ENCODE peak calls at places on chromosomes 3 and 15, in seven cellular contexts. One of them, this sample, is unnamed.

GRCh38 chr15:101182215-101182614 is 69.6 kb downstream of the CHSY1 start:
- DNase-seq in nephron progenitor cell: no peak
- DNase-seq in neural progenitor cell: no peak
- DNase-seq in IMR-90: no peak
- DNase-seq in DND-41: no peak
- DNase-seq in right atrium auricular region: no peak
- DNase-seq in Panc1: no peak
- DNase-seq in this sample: no peak

GRCh38 chr3:131896285-131896684 is 138.5 kb downstream of the CPNE4 start:
- DNase-seq in nephron progenitor cell: no peak
- DNase-seq in neural progenitor cell: no peak
- DNase-seq in IMR-90: no peak
- DNase-seq in DND-41: no peak
- DNase-seq in right atrium auricular region: no peak
- DNase-seq in Panc1: no peak
- DNase-seq in this sample: no peak

GRCh38 chr15:56913670-56914069 is 4.8 kb upstream of the TCF12 start:
- DNase-seq in nephron progenitor cell: no peak
- DNase-seq in neural progenitor cell: no peak
- DNase-seq in IMR-90: peak
- DNase-seq in DND-41: no peak
- DNase-seq in right atrium auricular region: no peak
- DNase-seq in Panc1: no peak
- DNase-seq in this sample: no peak

GRCh38 chr3:43222594-43222993 is 63.7 kb upstream of the SNRK start:
- DNase-seq in nephron progenitor cell: no peak
- DNase-seq in neural progenitor cell: no peak
- DNase-seq in IMR-90: no peak
- DNase-seq in DND-41: peak
- DNase-seq in right atrium auricular region: no peak
- DNase-seq in Panc1: no peak
- DNase-seq in this sample: no peak

GRCh38 chr3:61927332-61927731 is 366.0 kb downstream of the PTPRG start:
- DNase-seq in nephron progenitor cell: no peak
- DNase-seq in neural progenitor cell: no peak
- DNase-seq in IMR-90: peak
- DNase-seq in DND-41: peak
- DNase-seq in right atrium auricular region: peak
- DNase-seq in Panc1: no peak
- DNase-seq in this sample: peak

GRCh38 chr3:99108508-99108907 is 207.0 kb upstream of the DCBLD2 start:
- DNase-seq in nephron progenitor cell: no peak
- DNase-seq in neural progenitor cell: no peak
- DNase-seq in IMR-90: peak
- DNase-seq in DND-41: no peak
- DNase-seq in right atrium auricular region: no peak
- DNase-seq in Panc1: no peak
- DNase-seq in this sample: no peak

GRCh38 chr3:138047596-138048195 is 37.7 kb downstream of the CLDN18 start:
- DNase-seq in nephron progenitor cell: no peak
- DNase-seq in neural progenitor cell: peak
- DNase-seq in IMR-90: no peak
- DNase-seq in DND-41: no peak
- DNase-seq in right atrium auricular region: no peak
- DNase-seq in Panc1: no peak
- DNase-seq in this sample: no peak

GRCh38 chr3:37291275-37291700 is 116.9 kb upstream of the LRRFIP2 start:
- DNase-seq in nephron progenitor cell: no peak
- DNase-seq in neural progenitor cell: no peak
- DNase-seq in IMR-90: peak
- DNase-seq in DND-41: no peak
- DNase-seq in right atrium auricular region: no peak
- DNase-seq in Panc1: peak
- DNase-seq in this sample: no peak

GRCh38 chr15:63523306-63523990 is 19.1 kb downstream of the USP3 start:
- DNase-seq in nephron progenitor cell: no peak
- DNase-seq in neural progenitor cell: no peak
- DNase-seq in IMR-90: peak
- DNase-seq in DND-41: no peak
- DNase-seq in right atrium auricular region: no peak
- DNase-seq in Panc1: no peak
- DNase-seq in this sample: no peak

GRCh38 chr3:10722921-10723320 is 93.1 kb upstream of the SLC6A11 start:
- DNase-seq in nephron progenitor cell: no peak
- DNase-seq in neural progenitor cell: no peak
- DNase-seq in IMR-90: no peak
- DNase-seq in DND-41: no peak
- DNase-seq in right atrium auricular region: no peak
- DNase-seq in Panc1: no peak
- DNase-seq in this sample: no peak

GRCh38 chr3:184574552-184575430 is 13.2 kb downstream of the EPHB3 start:
- DNase-seq in nephron progenitor cell: peak
- DNase-seq in neural progenitor cell: peak
- DNase-seq in IMR-90: no peak
- DNase-seq in DND-41: no peak
- DNase-seq in right atrium auricular region: no peak
- DNase-seq in Panc1: no peak
- DNase-seq in this sample: peak

GRCh38 chr3:157070600-157070999 is 89.3 kb downstream of the CCNL1 start:
- DNase-seq in nephron progenitor cell: no peak
- DNase-seq in neural progenitor cell: no peak
- DNase-seq in IMR-90: peak
- DNase-seq in DND-41: no peak
- DNase-seq in right atrium auricular region: no peak
- DNase-seq in Panc1: no peak
- DNase-seq in this sample: peak

GRCh38 chr3:64223809-64224570 is 1.3 kb downstream of the PRICKLE2 start:
- DNase-seq in nephron progenitor cell: no peak
- DNase-seq in neural progenitor cell: peak
- DNase-seq in IMR-90: peak
- DNase-seq in DND-41: no peak
- DNase-seq in right atrium auricular region: no peak
- DNase-seq in Panc1: no peak
- DNase-seq in this sample: peak

GRCh38 chr3:42685363-42685881 is at the start of gene KLHL40:
- DNase-seq in nephron progenitor cell: no peak
- DNase-seq in neural progenitor cell: no peak
- DNase-seq in IMR-90: no peak
- DNase-seq in DND-41: no peak
- DNase-seq in right atrium auricular region: no peak
- DNase-seq in Panc1: no peak
- DNase-seq in this sample: no peak

GRCh38 chr15:34650177-34650576 is 66.7 kb upstream of the GOLGA8B start:
- DNase-seq in nephron progenitor cell: no peak
- DNase-seq in neural progenitor cell: no peak
- DNase-seq in IMR-90: peak
- DNase-seq in DND-41: no peak
- DNase-seq in right atrium auricular region: no peak
- DNase-seq in Panc1: no peak
- DNase-seq in this sample: peak

GRCh38 chr3:151864423-151865101 is 8.9 kb upstream of the SUCNR1 start:
- DNase-seq in nephron progenitor cell: no peak
- DNase-seq in neural progenitor cell: no peak
- DNase-seq in IMR-90: peak
- DNase-seq in DND-41: no peak
- DNase-seq in right atrium auricular region: no peak
- DNase-seq in Panc1: peak
- DNase-seq in this sample: peak

GRCh38 chr3:58323795-58324674 is 8.7 kb upstream of the PXK start:
- DNase-seq in nephron progenitor cell: no peak
- DNase-seq in neural progenitor cell: no peak
- DNase-seq in IMR-90: peak
- DNase-seq in DND-41: no peak
- DNase-seq in right atrium auricular region: no peak
- DNase-seq in Panc1: no peak
- DNase-seq in this sample: no peak

GRCh38 chr15:85477061-85477460 is 96.7 kb downstream of the AKAP13 start:
- DNase-seq in nephron progenitor cell: no peak
- DNase-seq in neural progenitor cell: no peak
- DNase-seq in IMR-90: no peak
- DNase-seq in DND-41: no peak
- DNase-seq in right atrium auricular region: no peak
- DNase-seq in Panc1: no peak
- DNase-seq in this sample: no peak

GRCh38 chr3:30912304-30912703 is 17.8 kb upstream of the GADL1 start:
- DNase-seq in nephron progenitor cell: no peak
- DNase-seq in neural progenitor cell: no peak
- DNase-seq in IMR-90: no peak
- DNase-seq in DND-41: no peak
- DNase-seq in right atrium auricular region: no peak
- DNase-seq in Panc1: no peak
- DNase-seq in this sample: no peak

GRCh38 chr3:38739396-38739689 is 76.7 kb downstream of the SCN10A start:
- DNase-seq in nephron progenitor cell: no peak
- DNase-seq in neural progenitor cell: no peak
- DNase-seq in IMR-90: no peak
- DNase-seq in DND-41: no peak
- DNase-seq in right atrium auricular region: no peak
- DNase-seq in Panc1: no peak
- DNase-seq in this sample: no peak

GRCh38 chr15:80931721-80932609 is 57.7 kb downstream of the MESD start:
- DNase-seq in nephron progenitor cell: no peak
- DNase-seq in neural progenitor cell: no peak
- DNase-seq in IMR-90: no peak
- DNase-seq in DND-41: no peak
- DNase-seq in right atrium auricular region: peak
- DNase-seq in Panc1: no peak
- DNase-seq in this sample: no peak

GRCh38 chr3:49869525-49870126 is at the start of gene CAMKV:
- DNase-seq in nephron progenitor cell: peak
- DNase-seq in neural progenitor cell: peak
- DNase-seq in IMR-90: no peak
- DNase-seq in DND-41: peak
- DNase-seq in right atrium auricular region: no peak
- DNase-seq in Panc1: no peak
- DNase-seq in this sample: no peak

GRCh38 chr3:15903164-15903563 is 105.4 kb upstream of the ANKRD28 start:
- DNase-seq in nephron progenitor cell: no peak
- DNase-seq in neural progenitor cell: no peak
- DNase-seq in IMR-90: peak
- DNase-seq in DND-41: no peak
- DNase-seq in right atrium auricular region: peak
- DNase-seq in Panc1: no peak
- DNase-seq in this sample: no peak

GRCh38 chr3:125375950-125376679 is 990 bp upstream of the ZNF148 start:
- DNase-seq in nephron progenitor cell: no peak
- DNase-seq in neural progenitor cell: no peak
- DNase-seq in IMR-90: peak
- DNase-seq in DND-41: no peak
- DNase-seq in right atrium auricular region: no peak
- DNase-seq in Panc1: no peak
- DNase-seq in this sample: no peak

GRCh38 chr3:123365450-123366143 is 83.3 kb downstream of the ADCY5 start:
- DNase-seq in nephron progenitor cell: peak
- DNase-seq in neural progenitor cell: peak
- DNase-seq in IMR-90: peak
- DNase-seq in DND-41: no peak
- DNase-seq in right atrium auricular region: no peak
- DNase-seq in Panc1: no peak
- DNase-seq in this sample: peak
- TF ChIP-seq CTCF in nephron progenitor cell: peak
- TF ChIP-seq CTCF in neural progenitor cell: peak
- TF ChIP-seq CTCF in IMR-90: peak
- TF ChIP-seq CTCF in DND-41: peak
- TF ChIP-seq CTCF in right atrium auricular region: no peak
- TF ChIP-seq CTCF in Panc1: peak
- TF ChIP-seq CTCF in this sample: peak

GRCh38 chr3:116020989-116021388 is 397.7 kb downstream of the GAP43 start:
- DNase-seq in nephron progenitor cell: no peak
- DNase-seq in neural progenitor cell: no peak
- DNase-seq in IMR-90: no peak
- DNase-seq in DND-41: no peak
- DNase-seq in right atrium auricular region: no peak
- DNase-seq in Panc1: no peak
- DNase-seq in this sample: no peak

GRCh38 chr3:116020495-116020894 is 397.2 kb downstream of the GAP43 start:
- DNase-seq in nephron progenitor cell: no peak
- DNase-seq in neural progenitor cell: no peak
- DNase-seq in IMR-90: no peak
- DNase-seq in DND-41: no peak
- DNase-seq in right atrium auricular region: no peak
- DNase-seq in Panc1: no peak
- DNase-seq in this sample: no peak

GRCh38 chr3:116018651-116019050 is 395.3 kb downstream of the GAP43 start:
- DNase-seq in nephron progenitor cell: no peak
- DNase-seq in neural progenitor cell: no peak
- DNase-seq in IMR-90: peak
- DNase-seq in DND-41: no peak
- DNase-seq in right atrium auricular region: no peak
- DNase-seq in Panc1: no peak
- DNase-seq in this sample: no peak

GRCh38 chr3:116019254-116019763 is 396.0 kb downstream of the GAP43 start:
- DNase-seq in nephron progenitor cell: no peak
- DNase-seq in neural progenitor cell: no peak
- DNase-seq in IMR-90: no peak
- DNase-seq in DND-41: no peak
- DNase-seq in right atrium auricular region: no peak
- DNase-seq in Panc1: no peak
- DNase-seq in this sample: no peak
- TF ChIP-seq CTCF in nephron progenitor cell: no peak
- TF ChIP-seq CTCF in neural progenitor cell: no peak
- TF ChIP-seq CTCF in IMR-90: no peak
- TF ChIP-seq CTCF in DND-41: no peak
- TF ChIP-seq CTCF in right atrium auricular region: no peak
- TF ChIP-seq CTCF in Panc1: no peak
- TF ChIP-seq CTCF in this sample: no peak

GRCh38 chr15:36251450-36251849 is 328.0 kb upstream of the CDIN1 start:
- DNase-seq in nephron progenitor cell: no peak
- DNase-seq in neural progenitor cell: no peak
- DNase-seq in IMR-90: no peak
- DNase-seq in DND-41: no peak
- DNase-seq in right atrium auricular region: no peak
- DNase-seq in Panc1: no peak
- DNase-seq in this sample: peak
- TF ChIP-seq CTCF in nephron progenitor cell: no peak
- TF ChIP-seq CTCF in neural progenitor cell: no peak
- TF ChIP-seq CTCF in IMR-90: no peak
- TF ChIP-seq CTCF in DND-41: no peak
- TF ChIP-seq CTCF in right atrium auricular region: no peak
- TF ChIP-seq CTCF in Panc1: no peak
- TF ChIP-seq CTCF in this sample: peak

GRCh38 chr3:5800965-5801364 is 613.5 kb downstream of the EDEM1 start:
- DNase-seq in nephron progenitor cell: no peak
- DNase-seq in neural progenitor cell: no peak
- DNase-seq in IMR-90: no peak
- DNase-seq in DND-41: no peak
- DNase-seq in right atrium auricular region: no peak
- DNase-seq in Panc1: no peak
- DNase-seq in this sample: no peak

GRCh38 chr3:5798809-5799208 is 611.3 kb downstream of the EDEM1 start:
- DNase-seq in nephron progenitor cell: no peak
- DNase-seq in neural progenitor cell: no peak
- DNase-seq in IMR-90: no peak
- DNase-seq in DND-41: no peak
- DNase-seq in right atrium auricular region: no peak
- DNase-seq in Panc1: no peak
- DNase-seq in this sample: no peak

GRCh38 chr3:5796541-5796940 is 609.0 kb downstream of the EDEM1 start:
- DNase-seq in nephron progenitor cell: no peak
- DNase-seq in neural progenitor cell: no peak
- DNase-seq in IMR-90: no peak
- DNase-seq in DND-41: no peak
- DNase-seq in right atrium auricular region: no peak
- DNase-seq in Panc1: no peak
- DNase-seq in this sample: no peak

GRCh38 chr3:5799421-5799820 is 611.9 kb downstream of the EDEM1 start:
- DNase-seq in nephron progenitor cell: no peak
- DNase-seq in neural progenitor cell: no peak
- DNase-seq in IMR-90: no peak
- DNase-seq in DND-41: no peak
- DNase-seq in right atrium auricular region: no peak
- DNase-seq in Panc1: no peak
- DNase-seq in this sample: no peak
- TF ChIP-seq CTCF in nephron progenitor cell: no peak
- TF ChIP-seq CTCF in neural progenitor cell: no peak
- TF ChIP-seq CTCF in IMR-90: no peak
- TF ChIP-seq CTCF in DND-41: no peak
- TF ChIP-seq CTCF in right atrium auricular region: no peak
- TF ChIP-seq CTCF in Panc1: no peak
- TF ChIP-seq CTCF in this sample: no peak

This sample was measured in cardiac muscle cell.